ENCODE peak calls at places on chromosomes 2 and 18, in four cellular contexts. One of them, this sample, is unnamed.

GRCh38 chr2:148702475-148702874 is 57.9 kb downstream of the EPC2 start:
- DNase-seq in GM06990: no peak
- DNase-seq in glutamatergic neuron: no peak
- DNase-seq in stimulated activated CD4-positive, alpha-beta T cell treated with anti-CD3 and anti-CD28 coated beads, Interleukin-1b, Interleukin-23, amount 100 ng/mL, for 24 hours: no peak
- DNase-seq in this sample: no peak

GRCh38 chr2:188974184-188974583 is at the start of gene COL3A1:
- DNase-seq in glutamatergic neuron: no peak
- DNase-seq in stimulated activated CD4-positive, alpha-beta T cell treated with anti-CD3 and anti-CD28 coated beads, Interleukin-1b, Interleukin-23, amount 100 ng/mL, for 24 hours: no peak
- DNase-seq in GM06990: no peak
- DNase-seq in this sample: no peak

GRCh38 chr18:64929026-64929425 is 780.1 kb upstream of the LINC00305 start:
- DNase-seq in glutamatergic neuron: no peak
- DNase-seq in stimulated activated CD4-positive, alpha-beta T cell treated with anti-CD3 and anti-CD28 coated beads, Interleukin-1b, Interleukin-23, amount 100 ng/mL, for 24 hours: no peak
- DNase-seq in GM06990: no peak
- DNase-seq in this sample: no peak

GRCh38 chr2:19876751-19877150 is 25.0 kb downstream of the TTC32 start:
- DNase-seq in glutamatergic neuron: no peak
- DNase-seq in stimulated activated CD4-positive, alpha-beta T cell treated with anti-CD3 and anti-CD28 coated beads, Interleukin-1b, Interleukin-23, amount 100 ng/mL, for 24 hours: no peak
- DNase-seq in GM06990: no peak
- DNase-seq in this sample: no peak

GRCh38 chr2:14915983-14916382 is 283.5 kb downstream of the LRATD1 start:
- DNase-seq in GM06990: no peak
- DNase-seq in stimulated activated CD4-positive, alpha-beta T cell treated with anti-CD3 and anti-CD28 coated beads, Interleukin-1b, Interleukin-23, amount 100 ng/mL, for 24 hours: no peak
- DNase-seq in glutamatergic neuron: no peak
- DNase-seq in this sample: no peak

GRCh38 chr2:154439156-154439555 is 259.3 kb upstream of the KCNJ3 start:
- DNase-seq in GM06990: no peak
- DNase-seq in stimulated activated CD4-positive, alpha-beta T cell treated with anti-CD3 and anti-CD28 coated beads, Interleukin-1b, Interleukin-23, amount 100 ng/mL, for 24 hours: no peak
- DNase-seq in glutamatergic neuron: no peak
- DNase-seq in this sample: no peak

GRCh38 chr2:215277942-215278341 is 33.9 kb upstream of the ATIC start:
- DNase-seq in glutamatergic neuron: no peak
- DNase-seq in GM06990: no peak
- DNase-seq in stimulated activated CD4-positive, alpha-beta T cell treated with anti-CD3 and anti-CD28 coated beads, Interleukin-1b, Interleukin-23, amount 100 ng/mL, for 24 hours: no peak
- DNase-seq in this sample: no peak

GRCh38 chr2:1553671-1554295 is 140.5 kb downstream of the TPO start:
- DNase-seq in stimulated activated CD4-positive, alpha-beta T cell treated with anti-CD3 and anti-CD28 coated beads, Interleukin-1b, Interleukin-23, amount 100 ng/mL, for 24 hours: no peak
- DNase-seq in GM06990: no peak
- DNase-seq in glutamatergic neuron: no peak
- DNase-seq in this sample: no peak

GRCh38 chr2:215521031-215521430 is 85.2 kb upstream of the FN1 start:
- DNase-seq in glutamatergic neuron: no peak
- DNase-seq in stimulated activated CD4-positive, alpha-beta T cell treated with anti-CD3 and anti-CD28 coated beads, Interleukin-1b, Interleukin-23, amount 100 ng/mL, for 24 hours: no peak
- DNase-seq in GM06990: no peak
- DNase-seq in this sample: no peak

GRCh38 chr2:159946326-159946992 is 116.0 kb downstream of the PLA2R1 start:
- DNase-seq in glutamatergic neuron: no peak
- DNase-seq in GM06990: no peak
- DNase-seq in stimulated activated CD4-positive, alpha-beta T cell treated with anti-CD3 and anti-CD28 coated beads, Interleukin-1b, Interleukin-23, amount 100 ng/mL, for 24 hours: no peak
- DNase-seq in this sample: no peak

GRCh38 chr2:12587729-12588522 is 128.8 kb upstream of the TRIB2 start:
- DNase-seq in glutamatergic neuron: no peak
- DNase-seq in GM06990: peak; percentile 80
- DNase-seq in stimulated activated CD4-positive, alpha-beta T cell treated with anti-CD3 and anti-CD28 coated beads, Interleukin-1b, Interleukin-23, amount 100 ng/mL, for 24 hours: no peak
- DNase-seq in this sample: peak; percentile 5

GRCh38 chr2:238852186-238852869 is 4.4 kb downstream of the TWIST2 start:
- DNase-seq in GM06990: no peak
- DNase-seq in stimulated activated CD4-positive, alpha-beta T cell treated with anti-CD3 and anti-CD28 coated beads, Interleukin-1b, Interleukin-23, amount 100 ng/mL, for 24 hours: no peak
- DNase-seq in glutamatergic neuron: no peak
- DNase-seq in this sample: no peak

GRCh38 chr2:209208211-209208610 is 215.6 kb upstream of the MAP2 start:
- DNase-seq in glutamatergic neuron: peak; percentile 72
- DNase-seq in GM06990: no peak
- DNase-seq in stimulated activated CD4-positive, alpha-beta T cell treated with anti-CD3 and anti-CD28 coated beads, Interleukin-1b, Interleukin-23, amount 100 ng/mL, for 24 hours: no peak
- DNase-seq in this sample: no peak

GRCh38 chr2:208042041-208042440 is 16.7 kb upstream of the PLEKHM3 start:
- DNase-seq in glutamatergic neuron: no peak
- DNase-seq in GM06990: no peak
- DNase-seq in stimulated activated CD4-positive, alpha-beta T cell treated with anti-CD3 and anti-CD28 coated beads, Interleukin-1b, Interleukin-23, amount 100 ng/mL, for 24 hours: no peak
- DNase-seq in this sample: no peak

GRCh38 chr2:213640742-213641425 is 356.6 kb downstream of the SPAG16 start:
- DNase-seq in glutamatergic neuron: no peak
- DNase-seq in GM06990: no peak
- DNase-seq in stimulated activated CD4-positive, alpha-beta T cell treated with anti-CD3 and anti-CD28 coated beads, Interleukin-1b, Interleukin-23, amount 100 ng/mL, for 24 hours: no peak
- DNase-seq in this sample: no peak

GRCh38 chr2:73759287-73759764 is 20.6 kb downstream of the DUSP11 start:
- DNase-seq in GM06990: no peak
- DNase-seq in glutamatergic neuron: no peak
- DNase-seq in stimulated activated CD4-positive, alpha-beta T cell treated with anti-CD3 and anti-CD28 coated beads, Interleukin-1b, Interleukin-23, amount 100 ng/mL, for 24 hours: no peak
- DNase-seq in this sample: no peak

GRCh38 chr2:218839430-218839829 is 7.8 kb upstream of the PRKAG3 start:
- DNase-seq in stimulated activated CD4-positive, alpha-beta T cell treated with anti-CD3 and anti-CD28 coated beads, Interleukin-1b, Interleukin-23, amount 100 ng/mL, for 24 hours: no peak
- DNase-seq in GM06990: no peak
- DNase-seq in glutamatergic neuron: no peak
- DNase-seq in this sample: no peak

GRCh38 chr2:230961091-230961491 is 34.8 kb upstream of the SPATA3 start:
- DNase-seq in GM06990: no peak
- DNase-seq in stimulated activated CD4-positive, alpha-beta T cell treated with anti-CD3 and anti-CD28 coated beads, Interleukin-1b, Interleukin-23, amount 100 ng/mL, for 24 hours: no peak
- DNase-seq in glutamatergic neuron: no peak
- DNase-seq in this sample: no peak

GRCh38 chr2:66569321-66569851 is 134.5 kb downstream of the MEIS1 start:
- DNase-seq in GM06990: no peak
- DNase-seq in stimulated activated CD4-positive, alpha-beta T cell treated with anti-CD3 and anti-CD28 coated beads, Interleukin-1b, Interleukin-23, amount 100 ng/mL, for 24 hours: no peak
- DNase-seq in glutamatergic neuron: no peak
- DNase-seq in this sample: no peak

GRCh38 chr2:170271340-170271739 is 93.4 kb downstream of the MYO3B start:
- DNase-seq in GM06990: no peak
- DNase-seq in stimulated activated CD4-positive, alpha-beta T cell treated with anti-CD3 and anti-CD28 coated beads, Interleukin-1b, Interleukin-23, amount 100 ng/mL, for 24 hours: no peak
- DNase-seq in glutamatergic neuron: no peak
- DNase-seq in this sample: no peak

GRCh38 chr2:20576598-20577115 is 74.2 kb downstream of the HS1BP3 start:
- DNase-seq in GM06990: peak; percentile 44
- DNase-seq in glutamatergic neuron: no peak
- DNase-seq in stimulated activated CD4-positive, alpha-beta T cell treated with anti-CD3 and anti-CD28 coated beads, Interleukin-1b, Interleukin-23, amount 100 ng/mL, for 24 hours: peak; percentile 13
- DNase-seq in this sample: no peak

GRCh38 chr2:160157861-160158813 is 41.9 kb downstream of the ITGB6 start:
- DNase-seq in GM06990: no peak
- DNase-seq in stimulated activated CD4-positive, alpha-beta T cell treated with anti-CD3 and anti-CD28 coated beads, Interleukin-1b, Interleukin-23, amount 100 ng/mL, for 24 hours: no peak
- DNase-seq in glutamatergic neuron: no peak
- DNase-seq in this sample: no peak

GRCh38 chr2:42183775-42184174 is 14.6 kb downstream of the EML4 start:
- DNase-seq in glutamatergic neuron: no peak
- DNase-seq in stimulated activated CD4-positive, alpha-beta T cell treated with anti-CD3 and anti-CD28 coated beads, Interleukin-1b, Interleukin-23, amount 100 ng/mL, for 24 hours: no peak
- DNase-seq in GM06990: no peak
- DNase-seq in this sample: no peak

This sample was measured in mucosa of descending colon.